ENCODE peak calls at places on chromosomes 4 and X, in eight cellular contexts. V, Q, T, R, E, K, J and C are unnamed samples.

GRCh38 chr4:44446801-44447562 is 1.6 kb downstream of the KCTD8 start:
- DNase-seq in V (no peak), Q (no peak), T (peak), R (no peak), E (peak), K (no peak), J (no peak), C (no peak)

GRCh38 chrX:44570524-44570923 is 27.9 kb upstream of the FUNDC1 start:
- DNase-seq in V (no peak), Q (peak), T (peak), R (no peak), E (no peak), K (peak), J (no peak), C (no peak)

GRCh38 chr4:61079976-61080375 is 120.2 kb upstream of the ADGRL3 start:
- DNase-seq in V (no peak), Q (peak), T (no peak), R (no peak), E (no peak), K (no peak), J (no peak), C (no peak)

GRCh38 chrX:21493226-21493850 is 119.1 kb downstream of the CNKSR2 start:
- DNase-seq in V (peak), Q (no peak), T (peak), R (no peak), E (no peak), K (no peak), J (no peak), C (no peak)

GRCh38 chrX:150358651-150359050 is 4.5 kb upstream of the MAMLD1 start:
- DNase-seq in V (no peak), Q (no peak), T (no peak), R (no peak), E (no peak), K (no peak), J (no peak), C (no peak)

GRCh38 chr4:74628808-74629616 is 165.3 kb downstream of the BTC start:
- DNase-seq in V (peak), Q (no peak), T (no peak), R (no peak), E (no peak), K (peak), J (no peak), C (no peak)

GRCh38 chrX:39766882-39767281 is 330.9 kb downstream of the BCOR start:
- DNase-seq in V (no peak), Q (no peak), T (no peak), R (no peak), E (no peak), K (no peak), J (peak), C (no peak)

GRCh38 chrX:51608071-51608470 is 10.6 kb downstream of the CENPVL3 start:
- DNase-seq in V (peak), Q (no peak), T (no peak), R (no peak), E (no peak), K (peak), J (no peak), C (no peak)

GRCh38 chrX:136497556-136498048 is at the start of gene HTATSF1:
- DNase-seq in V (no peak), Q (no peak), T (peak), R (no peak), E (peak), K (no peak), J (peak), C (no peak)

GRCh38 chr4:118917582-118917981 is 28.9 kb downstream of the SYNPO2 start:
- DNase-seq in V (peak), Q (peak), T (no peak), R (no peak), E (no peak), K (no peak), J (no peak), C (no peak)

GRCh38 chr4:127598656-127599055 is 34.1 kb upstream of the INTU start:
- DNase-seq in V (no peak), Q (no peak), T (no peak), R (no peak), E (no peak), K (no peak), J (no peak), C (no peak)